ENCODE peak calls at places on chromosomes 2 and 18, in eight cellular contexts. A is psoas muscle; J is CD4-positive, CD25-positive, alpha-beta regulatory T cell; X is NCI-H1092; Y is T-helper 9 cell; D is kidney; S is GM13976; Z is MCF 10A. R is an unnamed sample.
A peak's percentile ranks its signal among the peaks of the same experiment; 100 is the strongest.

GRCh38 chr2:236365258-236366048 is 101.2 kb upstream of the ASB18 start:
- DNase-seq in D (no peak), Z (no peak), X (no peak), S (no peak), Y (no peak), J (no peak), A (no peak), R (no peak)

GRCh38 chr18:9608728-9609127 is 5.6 kb downstream of the PPP4R1 start:
- DNase-seq in D (no peak), A (no peak), Y (no peak), S (no peak), J (no peak), Z (no peak), X (no peak), R (no peak)

GRCh38 chr2:43055985-43056384 is 170.4 kb downstream of the ZFP36L2 start:
- DNase-seq in A (no peak), J (no peak), D (no peak), X (no peak), S (no peak), Y (no peak), Z (no peak), R (no peak)

GRCh38 chr2:241802806-241803318 is 6.1 kb upstream of the NEU4 start:
- DNase-seq in Z (no peak), Y (no peak), S (peak; percentile 32), A (peak; percentile 10), J (no peak), D (peak; percentile 59), X (no peak), R (no peak)

GRCh38 chr18:7388752-7389151 is 157.9 kb downstream of the LRRC30 start:
- DNase-seq in Y (no peak), A (no peak), D (no peak), Z (no peak), J (no peak), X (peak; percentile 19), S (no peak), R (no peak)

GRCh38 chr2:240981273-240981672 is 17.1 kb upstream of the SNED1 start:
- DNase-seq in X (no peak), D (peak; percentile 22), S (no peak), J (no peak), Z (no peak), Y (no peak), A (no peak), R (no peak)

GRCh38 chr2:111634050-111634784 is 249.8 kb downstream of the ANAPC1 start:
- DNase-seq in A (no peak), J (peak; percentile 46), S (no peak), D (no peak), Y (no peak), Z (no peak), X (no peak), R (peak; percentile 17)

GRCh38 chr2:218180728-218181127 is 14.0 kb upstream of the CXCR1 start:
- DNase-seq in A (no peak), D (no peak), Y (no peak), X (no peak), Z (no peak), S (no peak), J (no peak), R (no peak)

GRCh38 chr2:20425371-20425881 is 21.4 kb upstream of the RHOB start:
- DNase-seq in J (no peak), Y (no peak), Z (peak; percentile 36), D (no peak), A (no peak), S (peak; percentile 55), X (no peak), R (no peak)

GRCh38 chr2:178510388-178510787 is 30.1 kb downstream of the PLEKHA3 start:
- DNase-seq in J (no peak), X (no peak), S (no peak), Z (no peak), A (no peak), D (no peak), Y (no peak), R (no peak)

GRCh38 chr18:58535340-58536186 is 93.3 kb downstream of the ALPK2 start:
- DNase-seq in J (peak; percentile 39), S (peak; percentile 65), D (no peak), A (no peak), Y (no peak), Z (no peak), X (no peak), R (peak; percentile 31)

GRCh38 chr2:115739574-115739973 is 1297.1 kb downstream of the DPP10 start:
- DNase-seq in S (no peak), Z (peak; percentile 6), D (no peak), X (no peak), A (no peak), J (no peak), Y (no peak), R (no peak)

GRCh38 chr2:142983174-142983573 is 105.7 kb downstream of the KYNU start:
- DNase-seq in X (no peak), Y (no peak), J (no peak), S (no peak), D (no peak), Z (no peak), A (no peak), R (no peak)

GRCh38 chr2:54348672-54349071 is 92.6 kb upstream of the TSPYL6 start:
- DNase-seq in X (no peak), S (no peak), Z (no peak), Y (no peak), A (no peak), J (no peak), D (no peak), R (no peak)

GRCh38 chr2:12597555-12597954 is 119.2 kb upstream of the TRIB2 start:
- DNase-seq in X (no peak), J (no peak), Y (no peak), S (no peak), D (no peak), A (no peak), Z (no peak), R (no peak)

GRCh38 chr2:229231885-229232284 is 39.2 kb downstream of the PID1 start:
- DNase-seq in Y (no peak), A (no peak), S (no peak), X (no peak), J (no peak), D (no peak), Z (no peak), R (no peak)

GRCh38 chr18:42801706-42802105 is 313.8 kb downstream of the RIT2 start:
- DNase-seq in S (no peak), A (no peak), Y (no peak), D (no peak), Z (no peak), X (no peak), J (no peak), R (no peak)

GRCh38 chr2:205771063-205771462 is 88.8 kb downstream of the NRP2 start:
- DNase-seq in D (no peak), J (no peak), Z (no peak), S (no peak), A (no peak), X (no peak), Y (no peak), R (no peak)

GRCh38 chr18:55856679-55857078 is 268.7 kb upstream of the TCF4 start:
- DNase-seq in D (no peak), Z (no peak), X (no peak), A (no peak), Y (no peak), S (no peak), J (no peak), R (no peak)

GRCh38 chr2:145593280-145593679 is 1073.4 kb upstream of the ZEB2 start:
- DNase-seq in S (peak; percentile 6), Y (no peak), X (no peak), D (no peak), J (no peak), A (no peak), Z (no peak), R (no peak)

GRCh38 chr2:9782197-9782719 is 61.0 kb upstream of the TAF1B start:
- DNase-seq in Z (peak; percentile 75), A (no peak), Y (peak; percentile 64), J (peak; percentile 95), X (no peak), S (no peak), D (peak; percentile 86), R (peak; percentile 73)

GRCh38 chr2:26631815-26632214 is 9.4 kb downstream of the CIB4 start:
- DNase-seq in J (no peak), Z (no peak), X (no peak), S (no peak), D (peak; percentile 40), A (no peak), Y (no peak), R (no peak)

GRCh38 chr18:79405019-79405780 is 9.5 kb downstream of the NFATC1 start:
- DNase-seq in Z (no peak), X (no peak), J (peak; percentile 25), A (no peak), D (peak; percentile 54), Y (peak; percentile 58), S (no peak), R (peak; percentile 64)

GRCh38 chr2:159710601-159711180 is 1.6 kb upstream of the MARCHF7 start:
- DNase-seq in D (no peak), Z (no peak), J (no peak), Y (no peak), X (no peak), A (no peak), S (no peak), R (no peak)

GRCh38 chr2:148565272-148565894 is 79.2 kb upstream of the EPC2 start:
- DNase-seq in Z (peak; percentile 27), S (no peak), X (no peak), D (no peak), Y (no peak), J (no peak), A (no peak), R (no peak)

GRCh38 chr2:12547771-12548170 is 169.0 kb upstream of the TRIB2 start:
- DNase-seq in J (no peak), Y (no peak), Z (no peak), X (no peak), D (no peak), S (no peak), A (no peak), R (no peak)

GRCh38 chr2:42876280-42876840 is 84.0 kb upstream of the HAAO start:
- DNase-seq in X (no peak), Z (no peak), Y (no peak), J (no peak), D (no peak), A (no peak), S (no peak), R (no peak)

GRCh38 chr18:35460719-35461118 is 37.0 kb downstream of the INO80C start:
- DNase-seq in A (no peak), D (no peak), J (no peak), X (no peak), Y (no peak), Z (peak; percentile 79), S (no peak), R (no peak)

R was measured in activated naive CD8-positive, alpha-beta T cell treated with anti-CD3 and anti-CD28 coated beads for 36 hours.